ENCODE peak calls at places on chromosomes 1 and 21, in nine cellular contexts. R is activated CD4-positive, alpha-beta T cell treated with anti-CD3 and anti-CD28 coated beads, Interleukin-2, amount 10 ng/mL, durations not matched to agents 7 days and 5 days; L is T1000; S is cardiac muscle cell; D is hippocampal formation; G is H54; M is tibial nerve; K is kidney glomerular epithelial cell; C is lower leg skin. P is an unnamed sample.

GRCh38 chr1:210294991-210295773 is 33.5 kb upstream of the HHAT start:
- DNase-seq in R (no peak), L (no peak), S (peak; percentile 52), D (no peak), G (no peak), M (peak; percentile 12), K (no peak), C (peak; percentile 51), P (peak; percentile 70)

GRCh38 chr1:22739648-22740385 is 29.2 kb downstream of the EPHB2 start:
- DNase-seq in R (no peak), L (peak; percentile 59), S (peak; percentile 96), D (no peak), G (peak; percentile 69), M (peak; percentile 58), K (peak; percentile 96), C (peak; percentile 37), P (no peak)

GRCh38 chr1:163083690-163084089 is 14.5 kb downstream of the RGS4 start:
- DNase-seq in R (no peak), L (no peak), S (no peak), D (no peak), G (no peak), M (no peak), K (peak; percentile 73), C (no peak), P (no peak)

GRCh38 chr21:35441868-35442582 is 392.9 kb upstream of the RUNX1 start:
- DNase-seq in R (no peak), L (no peak), S (no peak), D (no peak), G (no peak), M (no peak), K (no peak), C (no peak), P (no peak)

GRCh38 chr21:41256771-41257702 is 59.6 kb upstream of the FAM3B start:
- DNase-seq in R (no peak), L (no peak), S (no peak), D (no peak), G (no peak), M (no peak), K (no peak), C (no peak), P (no peak)

GRCh38 chr1:241518447-241519307 is 878 bp downstream of the FH start:
- DNase-seq in R (peak; percentile 15), L (no peak), S (peak; percentile 28), D (no peak), G (no peak), M (no peak), K (peak; percentile 16), C (no peak), P (peak; percentile 36)

GRCh38 chr1:235642021-235642942 is 7.3 kb downstream of the GNG4 start:
- DNase-seq in R (peak; percentile 78), L (no peak), S (peak; percentile 60), D (no peak), G (peak; percentile 78), M (no peak), K (no peak), C (no peak), P (peak; percentile 82)

GRCh38 chr1:41633764-41634163 is 149.3 kb upstream of the EDN2 start:
- DNase-seq in R (no peak), L (no peak), S (no peak), D (no peak), G (no peak), M (no peak), K (no peak), C (no peak), P (no peak)

GRCh38 chr21:24456358-24456757 is 1150.9 kb downstream of the MRPL39 start:
- DNase-seq in R (no peak), L (no peak), S (no peak), D (no peak), G (no peak), M (no peak), K (no peak), C (no peak), P (no peak)

GRCh38 chr1:155128755-155129473 is 1.2 kb downstream of the EFNA1 start:
- DNase-seq in R (no peak), L (no peak), S (peak; percentile 19), D (peak; percentile 23), G (no peak), M (no peak), K (no peak), C (no peak), P (peak; percentile 58)

GRCh38 chr21:31343680-31344480 is at the start of gene TIAM1:
- DNase-seq in R (no peak), L (peak; percentile 32), S (peak; percentile 79), D (peak; percentile 47), G (peak; percentile 72), M (peak; percentile 64), K (peak; percentile 45), C (peak; percentile 72), P (peak; percentile 82)

GRCh38 chr1:233668725-233669294 is 54.9 kb downstream of the KCNK1 start:
- DNase-seq in R (no peak), L (peak; percentile 1), S (peak; percentile 46), D (no peak), G (peak; percentile 74), M (no peak), K (peak; percentile 50), C (peak; percentile 34), P (peak; percentile 89)

GRCh38 chr1:96510911-96511310 is 210.7 kb upstream of the PTBP2 start:
- DNase-seq in R (no peak), L (no peak), S (no peak), D (no peak), G (no peak), M (no peak), K (no peak), C (no peak), P (no peak)

GRCh38 chr1:50419192-50419906 is 3.9 kb downstream of the DMRTA2 start:
- DNase-seq in R (no peak), L (no peak), S (no peak), D (no peak), G (no peak), M (no peak), K (no peak), C (no peak), P (no peak)

GRCh38 chr1:2202843-2203601 is 8.4 kb upstream of the FAAP20 start:
- DNase-seq in R (no peak), L (no peak), S (no peak), D (no peak), G (no peak), M (no peak), K (no peak), C (no peak), P (no peak)

GRCh38 chr1:169488157-169488556 is 2.4 kb upstream of the SLC19A2 start:
- DNase-seq in R (no peak), L (no peak), S (no peak), D (no peak), G (no peak), M (no peak), K (no peak), C (no peak), P (no peak)

GRCh38 chr1:2316451-2316940 is 74.9 kb downstream of the MORN1 start:
- DNase-seq in R (no peak), L (no peak), S (no peak), D (no peak), G (peak; percentile 64), M (no peak), K (no peak), C (no peak), P (peak; percentile 55)

GRCh38 chr21:34594566-34595234 is 20.2 kb downstream of the RCAN1 start:
- DNase-seq in R (no peak), L (no peak), S (no peak), D (no peak), G (no peak), M (no peak), K (no peak), C (no peak), P (no peak)

GRCh38 chr1:234125283-234125682 is 220.8 kb downstream of the SLC35F3 start:
- DNase-seq in R (peak; percentile 45), L (no peak), S (no peak), D (no peak), G (peak; percentile 37), M (no peak), K (no peak), C (no peak), P (peak; percentile 26)

GRCh38 chr1:180889325-180889724 is 23.4 kb upstream of the KIAA1614 start:
- DNase-seq in R (no peak), L (no peak), S (no peak), D (no peak), G (no peak), M (no peak), K (no peak), C (no peak), P (no peak)

GRCh38 chr1:53621144-53621543 is 117.8 kb downstream of the GLIS1 start:
- DNase-seq in R (no peak), L (no peak), S (no peak), D (no peak), G (no peak), M (no peak), K (no peak), C (no peak), P (no peak)

GRCh38 chr1:42950146-42950480 is 8.6 kb downstream of the SLC2A1 start:
- DNase-seq in R (no peak), L (no peak), S (peak; percentile 23), D (no peak), G (no peak), M (no peak), K (no peak), C (no peak), P (no peak)

GRCh38 chr1:181493145-181493544 is 9.8 kb downstream of the CACNA1E start:
- DNase-seq in R (no peak), L (no peak), S (no peak), D (no peak), G (no peak), M (no peak), K (no peak), C (no peak), P (no peak)

GRCh38 chr1:58783090-58783992 is 506 bp downstream of the JUN start:
- DNase-seq in R (peak; percentile 57), L (peak; percentile 94), S (peak; percentile 73), D (peak; percentile 38), G (no peak), M (peak; percentile 45), K (peak; percentile 41), C (peak; percentile 37), P (peak; percentile 45)

GRCh38 chr1:7596126-7596755 is 174.9 kb upstream of the VAMP3 start:
- DNase-seq in R (no peak), L (no peak), S (no peak), D (no peak), G (no peak), M (no peak), K (no peak), C (no peak), P (no peak)

GRCh38 chr1:230156068-230156467 is 89.0 kb downstream of the GALNT2 start:
- DNase-seq in R (no peak), L (no peak), S (no peak), D (no peak), G (no peak), M (no peak), K (no peak), C (no peak), P (no peak)

GRCh38 chr1:199029401-199029800 is 390.6 kb downstream of the PTPRC start:
- DNase-seq in R (no peak), L (no peak), S (peak; percentile 30), D (no peak), G (no peak), M (no peak), K (peak; percentile 69), C (no peak), P (no peak)

GRCh38 chr1:223143760-223144248 is 756 bp upstream of the TLR5 start:
- DNase-seq in R (peak; percentile 38), L (no peak), S (no peak), D (no peak), G (no peak), M (no peak), K (no peak), C (no peak), P (peak; percentile 53)

P was measured in PC-9.